ENCODE peak calls at places on chromosomes 11 and 22, in ten cellular contexts. One of them, this sample, is unnamed.

GRCh38 chr11:129252621-129253020 is 60.5 kb upstream of the ARHGAP32 start:
- DNase-seq in EL: no peak
- DNase-seq in MCF 10A: no peak
- DNase-seq in CD4-positive, CD25-positive, alpha-beta regulatory T cell: no peak
- DNase-seq in substantia nigra: no peak
- DNase-seq in activated naive CD4-positive, alpha-beta T cell: no peak
- DNase-seq in breast epithelium: no peak
- DNase-seq in Caki2: no peak
- DNase-seq in H1: peak; percentile 23
- DNase-seq in HEK293T: no peak
- DNase-seq in this sample: no peak

GRCh38 chr11:126857860-126858808 is 142.4 kb downstream of the KIRREL3 start:
- DNase-seq in HEK293T: no peak
- DNase-seq in MCF 10A: no peak
- DNase-seq in substantia nigra: no peak
- DNase-seq in H1: no peak
- DNase-seq in activated naive CD4-positive, alpha-beta T cell: no peak
- DNase-seq in EL: no peak
- DNase-seq in CD4-positive, CD25-positive, alpha-beta regulatory T cell: no peak
- DNase-seq in Caki2: no peak
- DNase-seq in breast epithelium: no peak
- DNase-seq in this sample: no peak

GRCh38 chr22:36323855-36324331 is 63.9 kb downstream of the MYH9 start:
- DNase-seq in MCF 10A: no peak
- DNase-seq in substantia nigra: peak; percentile 16
- DNase-seq in EL: no peak
- DNase-seq in CD4-positive, CD25-positive, alpha-beta regulatory T cell: no peak
- DNase-seq in HEK293T: no peak
- DNase-seq in breast epithelium: no peak
- DNase-seq in H1: no peak
- DNase-seq in Caki2: no peak
- DNase-seq in activated naive CD4-positive, alpha-beta T cell: no peak
- DNase-seq in this sample: no peak

GRCh38 chr22:46287873-46288751 is 8.6 kb upstream of the GTSE1 start:
- DNase-seq in CD4-positive, CD25-positive, alpha-beta regulatory T cell: peak; percentile 71
- DNase-seq in H1: no peak
- DNase-seq in EL: no peak
- DNase-seq in breast epithelium: no peak
- DNase-seq in activated naive CD4-positive, alpha-beta T cell: no peak
- DNase-seq in MCF 10A: no peak
- DNase-seq in Caki2: no peak
- DNase-seq in HEK293T: no peak
- DNase-seq in substantia nigra: no peak
- DNase-seq in this sample: no peak

GRCh38 chr11:74686792-74687191 is 44.4 kb downstream of the CHRDL2 start:
- DNase-seq in MCF 10A: peak; percentile 81
- DNase-seq in H1: no peak
- DNase-seq in CD4-positive, CD25-positive, alpha-beta regulatory T cell: no peak
- DNase-seq in Caki2: no peak
- DNase-seq in activated naive CD4-positive, alpha-beta T cell: no peak
- DNase-seq in HEK293T: no peak
- DNase-seq in substantia nigra: no peak
- DNase-seq in breast epithelium: no peak
- DNase-seq in EL: peak; percentile 71
- DNase-seq in this sample: peak; percentile 59

GRCh38 chr11:122509091-122509490 is 146.4 kb upstream of the UBASH3B start:
- DNase-seq in EL: no peak
- DNase-seq in Caki2: no peak
- DNase-seq in substantia nigra: no peak
- DNase-seq in CD4-positive, CD25-positive, alpha-beta regulatory T cell: no peak
- DNase-seq in activated naive CD4-positive, alpha-beta T cell: no peak
- DNase-seq in breast epithelium: no peak
- DNase-seq in HEK293T: no peak
- DNase-seq in MCF 10A: no peak
- DNase-seq in H1: no peak
- DNase-seq in this sample: no peak

GRCh38 chr22:46947516-46948260 is 185.2 kb downstream of the TBC1D22A start:
- DNase-seq in substantia nigra: no peak
- DNase-seq in CD4-positive, CD25-positive, alpha-beta regulatory T cell: no peak
- DNase-seq in Caki2: no peak
- DNase-seq in activated naive CD4-positive, alpha-beta T cell: no peak
- DNase-seq in MCF 10A: no peak
- DNase-seq in HEK293T: no peak
- DNase-seq in breast epithelium: no peak
- DNase-seq in EL: no peak
- DNase-seq in H1: no peak
- DNase-seq in this sample: no peak

GRCh38 chr11:44224867-44225501 is 85.0 kb downstream of the ALX4 start:
- DNase-seq in H1: no peak
- DNase-seq in EL: no peak
- DNase-seq in breast epithelium: no peak
- DNase-seq in MCF 10A: no peak
- DNase-seq in CD4-positive, CD25-positive, alpha-beta regulatory T cell: no peak
- DNase-seq in activated naive CD4-positive, alpha-beta T cell: no peak
- DNase-seq in Caki2: no peak
- DNase-seq in HEK293T: no peak
- DNase-seq in substantia nigra: no peak
- DNase-seq in this sample: no peak